ENCODE peak calls at places on chromosomes 7 and 10, in four cellular contexts. One of them, this sample, is unnamed.
A peak's percentile ranks its signal among the peaks of the same experiment; 100 is the strongest.

GRCh38 chr10:130631139-130631864 is 495.1 kb downstream of the GLRX3 start:
- DNase-seq in GM23338: no peak
- DNase-seq in GM12878: no peak
- DNase-seq in hepatocyte: no peak
- DNase-seq in this sample: no peak

GRCh38 chr7:157431173-157431950 is 94.6 kb downstream of the DNAJB6 start:
- DNase-seq in GM23338: no peak
- DNase-seq in GM12878: no peak
- DNase-seq in hepatocyte: no peak
- DNase-seq in this sample: no peak

GRCh38 chr10:129800-130199 is 5.5 kb upstream of the ZMYND11 start:
- DNase-seq in GM23338: no peak
- DNase-seq in GM12878: no peak
- DNase-seq in hepatocyte: no peak
- DNase-seq in this sample: no peak

GRCh38 chr7:92461027-92462003 is 14.0 kb downstream of the GATAD1 start:
- DNase-seq in GM23338: peak; percentile 78
- DNase-seq in GM12878: no peak
- DNase-seq in hepatocyte: peak; percentile 63
- DNase-seq in this sample: no peak

GRCh38 chr10:124740374-124741280 is 3.6 kb downstream of the FAM53B start:
- DNase-seq in GM23338: peak; percentile 46
- DNase-seq in GM12878: no peak
- DNase-seq in hepatocyte: peak; percentile 52
- DNase-seq in this sample: no peak

GRCh38 chr7:132652507-132652906 is 76.2 kb upstream of the PLXNA4 start:
- DNase-seq in GM23338: no peak
- DNase-seq in GM12878: no peak
- DNase-seq in hepatocyte: no peak
- DNase-seq in this sample: no peak

GRCh38 chr7:103626776-103627175 is 180.8 kb upstream of the SLC26A5 start:
- DNase-seq in GM23338: no peak
- DNase-seq in GM12878: no peak
- DNase-seq in hepatocyte: no peak
- DNase-seq in this sample: no peak

GRCh38 chr7:47685712-47686376 is 103.9 kb upstream of the TNS3 start:
- DNase-seq in GM23338: no peak
- DNase-seq in GM12878: no peak
- DNase-seq in hepatocyte: no peak
- DNase-seq in this sample: no peak

GRCh38 chr10:76675951-76676587 is 961.5 kb downstream of the KCNMA1 start:
- DNase-seq in GM23338: no peak
- DNase-seq in GM12878: no peak
- DNase-seq in hepatocyte: peak; percentile 28
- DNase-seq in this sample: no peak

GRCh38 chr10:70970830-70971229 is 82.5 kb upstream of the PCBD1 start:
- DNase-seq in GM23338: peak; percentile 80
- DNase-seq in GM12878: no peak
- DNase-seq in hepatocyte: no peak
- DNase-seq in this sample: no peak

GRCh38 chr10:29306688-29307087 is 17.8 kb downstream of the LYZL1 start:
- DNase-seq in GM23338: no peak
- DNase-seq in GM12878: no peak
- DNase-seq in hepatocyte: no peak
- DNase-seq in this sample: no peak

GRCh38 chr7:47875998-47876744 is 72.1 kb downstream of the PKD1L1 start:
- DNase-seq in GM23338: no peak
- DNase-seq in GM12878: no peak
- DNase-seq in hepatocyte: no peak
- DNase-seq in this sample: no peak

GRCh38 chr7:158281441-158281840 is 306.2 kb downstream of the PTPRN2 start:
- DNase-seq in GM23338: no peak
- DNase-seq in GM12878: no peak
- DNase-seq in hepatocyte: no peak
- DNase-seq in this sample: no peak

GRCh38 chr7:115183431-115184057 is 261.6 kb downstream of the MDFIC start:
- DNase-seq in GM23338: no peak
- DNase-seq in GM12878: no peak
- DNase-seq in hepatocyte: no peak
- DNase-seq in this sample: no peak

GRCh38 chr7:30654296-30655090 is 27.8 kb downstream of the CRHR2 start:
- DNase-seq in GM23338: no peak
- DNase-seq in GM12878: no peak
- DNase-seq in hepatocyte: no peak
- DNase-seq in this sample: no peak

GRCh38 chr7:132906193-132906829 is 175.6 kb downstream of the CHCHD3 start:
- DNase-seq in GM23338: no peak
- DNase-seq in GM12878: no peak
- DNase-seq in hepatocyte: no peak
- DNase-seq in this sample: no peak

GRCh38 chr7:159023216-159023615 is 121.5 kb downstream of the VIPR2 start:
- DNase-seq in GM23338: no peak
- DNase-seq in GM12878: no peak
- DNase-seq in hepatocyte: no peak
- DNase-seq in this sample: no peak

GRCh38 chr10:89296227-89296648 is 5.6 kb upstream of the IFIT2 start:
- DNase-seq in GM23338: no peak
- DNase-seq in GM12878: no peak
- DNase-seq in hepatocyte: no peak
- DNase-seq in this sample: no peak

GRCh38 chr7:158973440-158973839 is 117.1 kb downstream of the DYNC2I1 start:
- DNase-seq in GM23338: peak; percentile 81
- DNase-seq in GM12878: peak; percentile 3
- DNase-seq in hepatocyte: peak; percentile 86
- DNase-seq in this sample: no peak

GRCh38 chr10:100481462-100482081 is 18.8 kb downstream of the WNT8B start:
- DNase-seq in GM23338: peak; percentile 92
- DNase-seq in GM12878: peak; percentile 84
- DNase-seq in hepatocyte: peak; percentile 85
- DNase-seq in this sample: peak; percentile 50

GRCh38 chr7:145036592-145037386 is 200.9 kb upstream of the TPK1 start:
- DNase-seq in GM23338: peak; percentile 79
- DNase-seq in GM12878: peak; percentile 12
- DNase-seq in hepatocyte: peak; percentile 77
- DNase-seq in this sample: no peak

GRCh38 chr7:28573059-28573553 is 160.8 kb downstream of the CREB5 start:
- DNase-seq in GM23338: no peak
- DNase-seq in GM12878: no peak
- DNase-seq in hepatocyte: no peak
- DNase-seq in this sample: no peak

GRCh38 chr10:52258791-52259427 is 55.2 kb upstream of the DKK1 start:
- DNase-seq in GM23338: no peak
- DNase-seq in GM12878: no peak
- DNase-seq in hepatocyte: no peak
- DNase-seq in this sample: no peak

GRCh38 chr10:127149613-127150081 is 46.7 kb downstream of the INSYN2A start:
- DNase-seq in GM23338: peak; percentile 78
- DNase-seq in GM12878: no peak
- DNase-seq in hepatocyte: no peak
- DNase-seq in this sample: no peak

GRCh38 chr10:510415-510881 is 179.0 kb downstream of the DIP2C start:
- DNase-seq in GM23338: no peak
- DNase-seq in GM12878: no peak
- DNase-seq in hepatocyte: no peak
- DNase-seq in this sample: no peak

GRCh38 chr7:45021604-45022296 is 21.7 kb downstream of the CCM2 start:
- DNase-seq in GM23338: no peak
- DNase-seq in GM12878: peak; percentile 45
- DNase-seq in hepatocyte: no peak
- DNase-seq in this sample: no peak

GRCh38 chr7:27128034-27128433 is 2.5 kb downstream of the HOXA4 start:
- DNase-seq in GM23338: no peak
- DNase-seq in GM12878: no peak
- DNase-seq in hepatocyte: no peak
- DNase-seq in this sample: no peak

GRCh38 chr7:27131390-27131819 is 848 bp upstream of the HOXA4 start:
- DNase-seq in GM23338: no peak
- DNase-seq in GM12878: no peak
- DNase-seq in hepatocyte: no peak
- DNase-seq in this sample: no peak

GRCh38 chr7:27130540-27131389 is at the start of gene HOXA4:
- DNase-seq in GM23338: peak; percentile 89
- DNase-seq in GM12878: no peak
- DNase-seq in hepatocyte: peak; percentile 91
- DNase-seq in this sample: no peak

GRCh38 chr7:27128776-27129728 is 1.5 kb downstream of the HOXA4 start:
- DNase-seq in GM23338: no peak
- DNase-seq in GM12878: no peak
- DNase-seq in hepatocyte: no peak
- DNase-seq in this sample: no peak

DNA sequence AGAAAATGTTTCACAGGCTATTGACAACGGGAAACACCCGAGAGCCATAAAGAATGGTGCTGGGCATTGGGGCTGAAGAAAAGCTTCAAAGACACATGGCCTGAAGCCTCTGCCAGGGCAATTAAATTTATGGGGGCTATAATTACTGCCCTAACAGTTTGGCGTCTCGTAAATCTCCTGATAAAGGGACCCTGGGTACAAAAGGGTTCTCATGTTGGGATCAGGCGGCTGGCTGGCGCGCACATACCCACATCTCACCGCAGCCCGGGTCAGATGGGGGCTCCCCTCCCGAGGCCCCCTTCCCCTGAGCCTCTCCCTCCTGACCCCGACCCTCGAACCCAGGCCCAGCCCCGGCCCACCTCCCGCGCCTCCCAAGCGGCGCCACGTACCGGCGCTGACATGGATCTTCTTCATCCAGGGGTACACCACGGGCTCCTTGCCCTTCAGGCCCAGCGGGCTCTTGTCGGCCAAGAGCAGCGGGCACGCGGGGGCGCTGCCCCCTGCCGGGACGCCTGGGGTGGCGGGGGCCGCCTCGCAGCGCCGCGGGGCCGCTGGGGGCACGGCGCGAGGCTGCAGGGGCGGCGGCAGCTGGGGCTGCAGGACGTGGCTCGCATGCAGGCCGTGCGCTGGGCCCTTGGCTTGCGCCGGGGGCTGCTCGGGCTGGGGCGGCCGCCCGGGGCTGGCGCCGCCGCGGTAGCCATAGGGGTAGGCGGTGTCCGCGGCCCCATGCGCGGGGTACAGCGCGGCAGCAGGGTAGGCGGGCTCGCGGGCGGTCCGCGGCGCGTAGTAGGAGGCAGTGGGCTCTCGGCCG is 623 bp downstream of the HOXA4 start:
- DNase-seq in GM23338: peak; percentile 41
- DNase-seq in GM12878: no peak
- DNase-seq in hepatocyte: peak; percentile 53
- DNase-seq in this sample: no peak
- TF ChIP-seq EZH2 in GM23338: peak; percentile 94
- TF ChIP-seq EZH2 in GM12878: no peak
- TF ChIP-seq EZH2 in hepatocyte: no peak
- TF ChIP-seq EZH2 in this sample: no peak

GRCh38 chr7:141654551-141654950 is 47.4 kb downstream of the DENND11 start:
- DNase-seq in GM23338: peak; percentile 94
- DNase-seq in GM12878: peak; percentile 23
- DNase-seq in hepatocyte: peak; percentile 79
- DNase-seq in this sample: no peak
- H2AFZ ChIP-seq in GM23338: no peak overlapping the region
- H2AFZ ChIP-seq in GM12878: no peak overlapping the region
- H2AFZ ChIP-seq in hepatocyte: no peak overlapping the region
- H2AFZ ChIP-seq in this sample: no peak overlapping the region

GRCh38 chr7:1063361-1063760 is 19.0 kb downstream of the GPR146 start:
- DNase-seq in GM23338: no peak
- DNase-seq in GM12878: no peak
- DNase-seq in hepatocyte: no peak
- DNase-seq in this sample: no peak

GRCh38 chr7:1060315-1061080 is 16.2 kb downstream of the GPR146 start:
- DNase-seq in GM23338: peak; percentile 58
- DNase-seq in GM12878: no peak
- DNase-seq in hepatocyte: peak; percentile 50
- DNase-seq in this sample: no peak

GRCh38 chr7:1059200-1060091 is 15.1 kb downstream of the GPR146 start:
- DNase-seq in GM23338: peak; percentile 94
- DNase-seq in GM12878: peak; percentile 33
- DNase-seq in hepatocyte: peak; percentile 66
- DNase-seq in this sample: no peak

GRCh38 chr7:1062296-1063294 is 18.2 kb downstream of the GPR146 start:
- DNase-seq in GM23338: no peak
- DNase-seq in GM12878: peak; percentile 86
- DNase-seq in hepatocyte: no peak
- DNase-seq in this sample: no peak

DNA sequence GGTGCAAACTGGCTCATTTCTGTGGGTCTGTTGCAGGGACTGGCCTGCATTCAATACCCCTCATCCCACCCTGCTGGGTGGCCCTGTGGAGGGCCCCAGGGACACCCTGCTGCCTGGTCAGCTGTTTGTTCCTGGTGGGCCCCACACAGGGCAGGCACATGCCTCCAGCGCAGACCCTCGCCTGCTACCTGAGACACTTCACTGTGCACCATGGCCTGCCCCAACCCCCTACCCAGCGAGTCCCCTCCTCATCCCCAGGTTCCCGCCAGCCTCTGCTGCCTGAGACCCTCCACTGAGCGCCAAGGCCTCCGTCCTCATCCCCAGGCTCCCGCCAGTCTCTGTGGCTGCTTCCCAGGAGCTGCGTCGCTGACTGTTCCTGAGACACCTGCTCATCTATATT is 16.8 kb downstream of the GPR146 start:
- DNase-seq in GM23338: no peak
- DNase-seq in GM12878: no peak
- DNase-seq in hepatocyte: no peak
- DNase-seq in this sample: no peak
- H3K4me3 ChIP-seq in GM23338: no peak overlapping the region
- H3K4me3 ChIP-seq in GM12878: peak overlapping the region; percentile 13
- H3K4me3 ChIP-seq in hepatocyte: no peak overlapping the region
- H3K4me3 ChIP-seq in this sample: no peak overlapping the region

GRCh38 chr10:96401036-96401435 is 42.2 kb upstream of the OPALIN start:
- DNase-seq in GM23338: no peak
- DNase-seq in GM12878: no peak
- DNase-seq in hepatocyte: no peak
- DNase-seq in this sample: no peak
- TF ChIP-seq EZH2 in GM23338: no peak
- TF ChIP-seq EZH2 in GM12878: no peak
- TF ChIP-seq EZH2 in hepatocyte: no peak
- TF ChIP-seq EZH2 in this sample: no peak

GRCh38 chr7:81075150-81075549 is 156.3 kb upstream of the SEMA3C start:
- DNase-seq in GM23338: no peak
- DNase-seq in GM12878: no peak
- DNase-seq in hepatocyte: no peak
- DNase-seq in this sample: peak; percentile 32
- H2AFZ ChIP-seq in GM23338: no peak overlapping the region
- H2AFZ ChIP-seq in GM12878: no peak overlapping the region
- H2AFZ ChIP-seq in hepatocyte: no peak overlapping the region
- H2AFZ ChIP-seq in this sample: peak overlapping the region; percentile 66